ENCODE peak calls at places on chromosomes 1 and 21, in six cellular contexts. X, R, Y, J, E and L are unnamed samples.

GRCh38 chr1:234874291-234875288 is 254.0 kb downstream of the TOMM20 start:
- DNase-seq in X (no peak), R (no peak), Y (no peak), J (no peak), E (no peak), L (no peak)

GRCh38 chr1:30028283-30028682 is 695.1 kb downstream of the MATN1 start:
- DNase-seq in X (no peak), R (no peak), Y (no peak), J (no peak), E (no peak), L (no peak)

GRCh38 chr1:219958875-219959417 is 30.6 kb upstream of the SLC30A10 start:
- DNase-seq in X (no peak), R (no peak), Y (no peak), J (no peak), E (no peak), L (no peak)

GRCh38 chr1:212495843-212496494 is 63.2 kb downstream of the NENF start:
- DNase-seq in X (no peak), R (no peak), Y (no peak), J (no peak), E (no peak), L (no peak)

GRCh38 chr1:164768619-164769018 is 209.6 kb downstream of the PBX1 start:
- DNase-seq in X (no peak), R (peak), Y (no peak), J (no peak), E (no peak), L (no peak)

GRCh38 chr1:23720256-23720995 is 22.8 kb upstream of the ELOA start:
- DNase-seq in X (no peak), R (no peak), Y (no peak), J (no peak), E (no peak), L (no peak)

GRCh38 chr1:55445416-55445815 is 230.3 kb upstream of the USP24 start:
- DNase-seq in X (no peak), R (no peak), Y (no peak), J (no peak), E (no peak), L (no peak)

GRCh38 chr1:81232505-81232904 is 568.2 kb upstream of the ADGRL2 start:
- DNase-seq in X (no peak), R (no peak), Y (no peak), J (peak), E (no peak), L (no peak)

GRCh38 chr1:208132287-208132882 is 111.8 kb downstream of the PLXNA2 start:
- DNase-seq in X (peak), R (peak), Y (peak), J (peak), E (peak), L (peak)

GRCh38 chr1:154468480-154469240 is 33.4 kb upstream of the TDRD10 start:
- DNase-seq in X (no peak), R (no peak), Y (no peak), J (no peak), E (no peak), L (no peak)

GRCh38 chr1:53754484-53755312 is 15.7 kb upstream of the GLIS1 start:
- DNase-seq in X (no peak), R (peak), Y (no peak), J (peak), E (peak), L (peak)

GRCh38 chr1:77218477-77219165 is 609 bp downstream of the PIGK start:
- DNase-seq in X (no peak), R (no peak), Y (peak), J (peak), E (no peak), L (no peak)

GRCh38 chr1:209784276-209785169 is at the start of gene C1orf74:
- DNase-seq in X (peak), R (peak), Y (peak), J (peak), E (peak), L (peak)

GRCh38 chr1:235599536-235599935 is 50.0 kb downstream of the GNG4 start:
- DNase-seq in X (no peak), R (peak), Y (no peak), J (no peak), E (no peak), L (no peak)

GRCh38 chr1:198132060-198132781 is 24.6 kb upstream of the NEK7 start:
- DNase-seq in X (no peak), R (no peak), Y (no peak), J (no peak), E (no peak), L (no peak)

GRCh38 chr1:54976747-54977146 is 3.7 kb upstream of the TMEM61 start:
- DNase-seq in X (no peak), R (no peak), Y (no peak), J (no peak), E (no peak), L (no peak)

GRCh38 chr1:12067900-12068821 is 5.1 kb downstream of the TNFRSF8 start:
- DNase-seq in X (no peak), R (peak), Y (peak), J (peak), E (peak), L (peak)

GRCh38 chr21:42350899-42351543 is at the start of gene TFF2:
- DNase-seq in X (no peak), R (no peak), Y (no peak), J (no peak), E (no peak), L (no peak)

GRCh38 chr21:46325073-46325912 is 1.3 kb downstream of the PCNT start:
- DNase-seq in X (peak), R (peak), Y (peak), J (peak), E (peak), L (peak)

GRCh38 chr1:208235983-208236761 is 8.0 kb downstream of the PLXNA2 start:
- DNase-seq in X (peak), R (no peak), Y (no peak), J (peak), E (peak), L (no peak)

GRCh38 chr1:243802736-243803135 is 47.3 kb downstream of the AKT3 start:
- DNase-seq in X (no peak), R (no peak), Y (no peak), J (no peak), E (no peak), L (no peak)

GRCh38 chr1:19734472-19734999 is 65.2 kb downstream of the TMCO4 start:
- DNase-seq in X (peak), R (no peak), Y (no peak), J (peak), E (peak), L (no peak)

GRCh38 chr1:7580923-7581753 is 190.0 kb upstream of the VAMP3 start:
- DNase-seq in X (no peak), R (no peak), Y (no peak), J (peak), E (no peak), L (no peak)

GRCh38 chr21:31366825-31367224 is 22.8 kb upstream of the TIAM1 start:
- DNase-seq in X (no peak), R (peak), Y (peak), J (no peak), E (no peak), L (no peak)

GRCh38 chr1:246035060-246035531 is 472.0 kb downstream of the SMYD3 start:
- DNase-seq in X (no peak), R (no peak), Y (no peak), J (peak), E (no peak), L (no peak)

GRCh38 chr1:151309851-151310323 is 17.3 kb downstream of the PI4KB start:
- DNase-seq in X (peak), R (peak), Y (no peak), J (no peak), E (no peak), L (peak)

GRCh38 chr1:202892501-202892900 is 3.6 kb upstream of the RABIF start:
- DNase-seq in X (no peak), R (no peak), Y (peak), J (no peak), E (no peak), L (no peak)

GRCh38 chr21:40902299-40902698 is 55.3 kb upstream of the DSCAM start:
- DNase-seq in X (no peak), R (no peak), Y (no peak), J (no peak), E (no peak), L (no peak)

GRCh38 chr1:225709101-225709500 is 56.2 kb upstream of the ENAH start:
- DNase-seq in X (no peak), R (no peak), Y (peak), J (no peak), E (no peak), L (no peak)

GRCh38 chr1:165371588-165372235 is 15.2 kb upstream of the LMX1A start:
- DNase-seq in X (no peak), R (no peak), Y (no peak), J (no peak), E (no peak), L (no peak)

GRCh38 chr1:177246710-177247588 is 76.2 kb downstream of the BRINP2 start:
- DNase-seq in X (no peak), R (no peak), Y (no peak), J (no peak), E (no peak), L (peak)

GRCh38 chr1:16386454-16387113 is 19.5 kb downstream of the SZRD1 start:
- DNase-seq in X (no peak), R (no peak), Y (peak), J (peak), E (peak), L (no peak)

GRCh38 chr1:163211667-163212066 is 9.0 kb upstream of the RGS5 start:
- DNase-seq in X (no peak), R (no peak), Y (no peak), J (no peak), E (no peak), L (no peak)

GRCh38 chr1:231828182-231828920 is 201.8 kb downstream of the DISC1 start:
- DNase-seq in X (no peak), R (no peak), Y (peak), J (peak), E (peak), L (no peak)

GRCh38 chr1:156644640-156645039 is 2.7 kb downstream of the BCAN start:
- DNase-seq in X (no peak), R (no peak), Y (no peak), J (no peak), E (no peak), L (no peak)

GRCh38 chr1:76266762-76267161 is 192.2 kb downstream of the ST6GALNAC3 start:
- DNase-seq in X (no peak), R (no peak), Y (no peak), J (no peak), E (no peak), L (no peak)

GRCh38 chr1:165173818-165174217 is 182.7 kb downstream of the LMX1A start:
- DNase-seq in X (no peak), R (no peak), Y (no peak), J (no peak), E (no peak), L (no peak)

GRCh38 chr1:99170516-99170915 is 93.8 kb upstream of the PLPPR4 start:
- DNase-seq in X (no peak), R (no peak), Y (peak), J (peak), E (peak), L (no peak)

GRCh38 chr1:53400761-53401379 is 58.3 kb upstream of the DMRTB1 start:
- DNase-seq in X (no peak), R (no peak), Y (no peak), J (no peak), E (no peak), L (no peak)